ENCODE peak calls at places on chromosomes 3 and 15, in nine cellular contexts. O is activated CD4-positive, alpha-beta T cell treated with anti-CD3 and anti-CD28 coated beads, Interleukin-2, amount 50 U/mL, for 24 hours; N is KBM-7; S is dorsolateral prefrontal cortex; E is HS-27A; J is activated naive CD8-positive, alpha-beta T cell treated with anti-CD3 and anti-CD28 coated beads, Interleukin-2, amount 10 ng/mL, durations not matched to agents 7 days and 5 days; M is SK-N-MC; U is stimulated activated CD4-positive, alpha-beta T cell treated with anti-CD3 and anti-CD28 coated beads, Interleukin-4, amount 100 ng/mL, for 4 hours; T is H9. Q is an unnamed sample.

GRCh38 chr3:142597898-142598297 is 1.7 kb downstream of the PLS1 start:
- DNase-seq in O (no peak), S (no peak), N (peak), M (no peak), J (no peak), T (no peak), U (no peak), E (no peak), Q (no peak)

GRCh38 chr3:16300881-16301359 is 35.9 kb downstream of the OXNAD1 start:
- DNase-seq in E (no peak), M (no peak), U (peak), T (no peak), S (no peak), J (no peak), N (peak), O (no peak), Q (no peak)

GRCh38 chr3:71859128-71859519 is 74.2 kb upstream of the PROK2 start:
- DNase-seq in E (no peak), T (no peak), M (peak), N (peak), U (no peak), J (no peak), O (no peak), S (no peak), Q (no peak)

GRCh38 chr3:155889212-155889611 is 18.8 kb downstream of the GMPS start:
- DNase-seq in T (no peak), M (no peak), E (no peak), J (no peak), U (no peak), O (no peak), S (no peak), N (no peak), Q (no peak)

GRCh38 chr3:188184649-188185048 is 30.7 kb downstream of the LPP start:
- DNase-seq in S (no peak), U (no peak), J (no peak), E (no peak), M (no peak), T (no peak), N (no peak), O (no peak), Q (no peak)

GRCh38 chr3:117219296-117219695 is 509.7 kb downstream of the TUSC7 start:
- DNase-seq in M (no peak), S (no peak), E (no peak), U (no peak), T (no peak), J (no peak), N (no peak), O (no peak), Q (no peak)

GRCh38 chr3:154469585-154469984 is 39.6 kb upstream of the GPR149 start:
- DNase-seq in O (no peak), T (no peak), J (no peak), M (no peak), N (no peak), E (no peak), U (no peak), S (no peak), Q (no peak)

GRCh38 chr15:88378259-88378658 is 88.9 kb downstream of the MRPL46 start:
- DNase-seq in T (no peak), E (no peak), S (no peak), M (no peak), U (no peak), O (no peak), N (no peak), J (no peak), Q (no peak)

GRCh38 chr15:31402511-31403056 is 75.9 kb downstream of the KLF13 start:
- DNase-seq in O (no peak), N (no peak), J (no peak), S (no peak), M (no peak), U (no peak), T (no peak), E (no peak), Q (peak)

GRCh38 chr3:49173116-49173791 is 1.9 kb downstream of the KLHDC8B start:
- DNase-seq in T (peak), N (no peak), S (no peak), E (no peak), M (no peak), O (no peak), U (no peak), J (no peak), Q (no peak)

GRCh38 chr3:132382267-132382666 is 35.0 kb upstream of the DNAJC13 start:
- DNase-seq in T (peak), O (no peak), E (no peak), U (no peak), M (no peak), J (no peak), S (no peak), N (no peak), Q (no peak)

GRCh38 chr3:56303508-56303907 is 164.8 kb downstream of the ERC2 start:
- DNase-seq in U (no peak), T (peak), E (peak), J (no peak), O (no peak), N (peak), M (no peak), S (no peak), Q (peak)

GRCh38 chr3:4841225-4841624 is 138.0 kb upstream of the BHLHE40 start:
- DNase-seq in S (no peak), T (no peak), E (no peak), M (no peak), O (no peak), J (no peak), U (no peak), N (no peak), Q (no peak)

GRCh38 chr15:48644498-48644826 is 1.0 kb downstream of the FBN1 start:
- DNase-seq in O (no peak), U (no peak), M (no peak), J (no peak), N (no peak), S (no peak), E (no peak), T (no peak), Q (no peak)

GRCh38 chr15:62068787-62069170 is 2.0 kb downstream of the C2CD4A start:
- DNase-seq in E (peak), S (no peak), N (no peak), M (no peak), J (no peak), O (no peak), U (no peak), T (no peak), Q (no peak)

GRCh38 chr3:177673105-177673804 is 476.0 kb upstream of the TBL1XR1 start:
- DNase-seq in J (no peak), T (no peak), M (no peak), E (no peak), O (no peak), N (peak), U (no peak), S (no peak), Q (peak)

GRCh38 chr3:31550452-31551251 is 17.9 kb downstream of the STT3B start:
- DNase-seq in O (no peak), J (no peak), N (peak), E (no peak), S (no peak), U (no peak), M (no peak), T (no peak), Q (no peak)

GRCh38 chr15:61831505-61831921 is 228.7 kb downstream of the VPS13C start:
- DNase-seq in E (no peak), N (peak), J (no peak), O (no peak), M (no peak), S (no peak), T (no peak), U (no peak), Q (no peak)